ENCODE peak calls at places on chromosomes 4 and X, in four cellular contexts. L is spleen, N is GM23338, A is K562. D is an unnamed sample.

GRCh38 chr4:86924805-86925204 is 10.0 kb upstream of the AFF1 start:
- DNase-seq in L (no peak), N (no peak), A (no peak), D (no peak)

GRCh38 chr4:74000301-74000700 is 1.8 kb upstream of the CXCL5 start:
- DNase-seq in L (no peak), N (no peak), A (no peak), D (no peak)

GRCh38 chrX:68411729-68412128 is 21.6 kb downstream of the OPHN1 start:
- DNase-seq in L (no peak), N (no peak), A (no peak), D (no peak)

GRCh38 chrX:45353462-45353861 is 152.8 kb upstream of the DIPK2B start:
- DNase-seq in L (no peak), N (no peak), A (no peak), D (no peak)

GRCh38 chr4:8235224-8235623 is 34.3 kb upstream of the HTRA3 start:
- DNase-seq in L (no peak), N (no peak), A (no peak), D (peak; percentile 54)

GRCh38 chr4:52996261-52997131 is 134.4 kb downstream of the RASL11B start:
- DNase-seq in L (no peak), N (no peak), A (no peak), D (no peak)

GRCh38 chr4:185171373-185172071 is 28.5 kb downstream of the SLC25A4 start:
- DNase-seq in L (no peak), N (no peak), A (no peak), D (no peak)

GRCh38 chr4:74005528-74005927 is 7.1 kb upstream of the CXCL5 start:
- DNase-seq in L (no peak), N (no peak), A (no peak), D (no peak)

GRCh38 chrX:10414872-10415703 is 205.3 kb downstream of the MID1 start:
- DNase-seq in L (no peak), N (no peak), A (no peak), D (no peak)

DNA sequence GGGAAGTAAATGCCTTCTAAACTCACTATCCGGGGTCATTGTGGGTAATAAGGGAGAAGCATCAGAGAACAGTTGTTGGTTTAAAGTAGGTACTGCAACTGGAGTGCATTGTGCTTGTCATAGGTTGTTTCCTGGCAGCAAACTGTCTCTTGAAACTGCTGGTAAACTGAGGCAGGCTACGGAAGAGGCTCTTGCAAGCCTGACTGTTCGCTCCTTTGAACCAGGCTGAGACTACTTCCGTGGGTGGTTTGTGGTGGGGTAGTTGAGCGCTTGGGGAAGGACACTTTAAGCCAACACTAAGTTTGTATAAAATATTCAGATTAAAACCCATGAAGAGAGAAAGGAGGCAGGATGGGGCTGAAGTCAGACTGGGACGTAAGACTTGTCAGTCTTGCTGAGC is 45.2 kb upstream of the WDR1 start:
- DNase-seq in L (no peak), N (no peak), A (no peak), D (no peak)
- TF ChIP-seq POLR2AphosphoS5 in L (no peak), N (no peak), A (no peak), D (no peak)

DNA sequence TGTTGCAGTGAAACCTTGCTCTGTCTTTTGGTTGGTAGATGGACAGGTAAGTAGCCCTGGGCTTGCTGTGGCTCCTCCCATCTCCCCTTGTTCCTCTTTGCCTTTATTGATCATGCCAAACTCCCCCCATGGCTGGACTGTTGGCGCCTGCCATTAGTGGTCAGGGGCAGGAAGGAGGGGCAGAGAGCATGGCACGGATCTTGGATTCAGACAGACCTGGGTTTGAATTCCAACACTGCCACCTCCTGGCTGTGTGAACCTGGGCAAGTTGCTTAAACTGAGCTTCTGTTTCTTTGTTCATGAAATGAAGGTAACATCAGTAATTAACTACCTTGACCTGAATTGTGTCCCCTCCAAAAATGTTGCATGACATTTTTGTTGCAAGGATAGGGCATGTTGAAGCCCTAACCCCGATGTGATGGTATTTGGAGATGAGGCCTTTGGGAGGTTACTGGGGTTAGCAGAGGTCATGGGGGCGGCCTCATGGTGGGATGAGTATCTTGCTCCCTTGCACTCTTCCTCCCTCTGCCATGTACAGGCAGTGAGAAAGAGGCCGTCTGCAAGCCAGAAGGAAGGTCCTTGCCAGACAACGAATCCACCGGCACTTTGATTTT is 6.0 kb downstream of the SLC2A9 start:
- DNase-seq in L (no peak), N (peak; percentile 82), A (no peak), D (no peak)
- TF ChIP-seq CTCF in L (no peak), N (peak; percentile 87), A (peak; percentile 60), D (peak; percentile 27)

DNA sequence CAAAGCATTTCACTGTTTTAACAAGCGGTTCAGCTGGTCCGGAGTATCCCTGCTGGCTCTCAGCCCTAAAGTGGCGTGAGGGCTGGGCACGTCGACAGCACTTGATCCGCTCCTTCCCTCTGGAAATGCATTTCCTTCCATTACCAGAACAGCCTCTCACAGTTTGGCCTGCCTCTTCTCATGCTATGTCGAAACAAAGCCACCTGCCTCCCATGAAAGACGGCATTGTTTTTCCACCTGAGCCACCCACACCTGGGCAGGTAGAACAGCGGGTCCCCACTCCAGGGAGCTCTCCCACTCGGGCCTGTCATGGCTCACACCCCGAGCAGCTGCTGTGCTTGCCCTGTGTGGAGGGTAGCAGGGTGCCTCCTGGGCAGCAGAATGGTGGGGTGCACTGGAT is 86.1 kb downstream of the FHDC1 start:
- DNase-seq in L (no peak), N (no peak), A (no peak), D (peak; percentile 73)
- TF ChIP-seq POLR2AphosphoS5 in L (no peak), N (no peak), A (no peak), D (peak; percentile 31)

GRCh38 chrX:106621836-106622235 is 10.1 kb downstream of the RADX start:
- DNase-seq in L (no peak), N (no peak), A (no peak), D (no peak)

GRCh38 chrX:106615041-106615440 is 3.3 kb downstream of the RADX start:
- DNase-seq in L (no peak), N (peak; percentile 2), A (no peak), D (no peak)

GRCh38 chrX:106619797-106620196 is 8.0 kb downstream of the RADX start:
- DNase-seq in L (no peak), N (peak; percentile 2), A (no peak), D (no peak)
- TF ChIP-seq CTCF in L (no peak), N (peak; percentile 43), A (no peak), D (peak; percentile 11)

DNA sequence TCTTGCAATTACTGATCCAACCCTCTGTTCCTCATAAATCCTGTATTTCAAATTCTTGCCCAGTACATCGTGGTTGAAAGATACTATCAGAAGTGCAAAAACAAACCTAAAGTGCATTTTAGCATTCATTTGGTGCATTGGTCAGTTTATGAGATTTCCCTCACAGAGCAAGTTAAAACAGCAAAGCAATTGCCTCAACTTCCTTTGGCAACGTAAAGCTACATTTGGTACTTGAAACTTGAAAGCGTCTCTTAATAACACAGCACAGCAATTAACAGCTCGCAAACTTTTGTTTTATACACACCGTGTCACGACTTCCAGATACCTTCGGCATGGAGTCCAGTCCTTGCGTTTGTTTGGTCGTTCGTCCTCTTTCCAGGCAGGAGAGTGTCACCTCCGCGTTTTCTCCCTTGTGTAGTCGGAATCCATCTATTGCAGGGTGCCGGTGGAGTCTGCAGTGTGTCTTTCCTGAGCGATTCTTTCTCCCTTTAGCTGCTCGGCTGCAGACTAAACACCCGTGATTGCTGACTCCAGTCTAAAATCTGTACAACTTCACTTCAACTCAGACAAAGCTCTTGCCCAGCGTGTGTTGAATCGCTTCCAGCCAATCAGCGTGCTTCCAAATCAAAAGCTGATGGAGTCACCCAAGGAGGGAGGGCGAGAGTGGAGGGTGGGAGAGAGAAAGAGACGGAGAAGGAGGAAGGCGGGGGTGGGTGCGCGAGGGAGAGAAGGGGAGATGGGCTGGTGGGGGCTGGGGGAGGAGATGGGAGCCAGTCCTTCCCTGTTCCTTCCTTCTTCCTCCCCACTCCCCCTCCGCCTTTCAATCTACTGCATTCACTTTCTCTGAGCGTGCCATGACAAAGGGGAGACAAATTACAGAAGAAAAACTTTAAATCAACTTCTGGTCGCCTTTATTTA is at the start of gene PCDH18:
- DNase-seq in L (no peak), N (peak; percentile 93), A (no peak), D (peak; percentile 66)
- TF ChIP-seq POLR2AphosphoS5 in L (peak; percentile 58), N (peak; percentile 63), A (no peak), D (no peak)